ENCODE peak calls at places on chromosome 20, in nine cellular contexts. Q is kidney tubule cell; B is SK-MEL-5; F is heart left ventricle; D is Caki2; S is non-pigmented ciliary epithelial cell; G is activated CD4-positive, alpha-beta T cell treated with anti-CD3 and anti-CD28 coated beads for 48 hours; L is occipital lobe; N is left ventricle myocardium inferior. C is an unnamed sample.

GRCh38 chr20:59006864-59007757 is at the start of gene CTSZ:
- DNase-seq in F (peak; percentile 73), L (no peak), Q (peak; percentile 68), G (peak; percentile 53), D (peak; percentile 56), S (no peak), B (no peak), N (peak; percentile 81), C (peak; percentile 60)

GRCh38 chr20:20237093-20237959 is 130.6 kb upstream of the INSM1 start:
- DNase-seq in G (peak; percentile 52), F (no peak), Q (peak; percentile 50), N (no peak), B (peak; percentile 81), S (no peak), D (peak; percentile 16), L (no peak), C (peak; percentile 53)

GRCh38 chr20:43057317-43057716 is 132.4 kb downstream of the PTPRT start:
- DNase-seq in Q (no peak), D (no peak), S (no peak), N (no peak), G (no peak), L (no peak), F (no peak), B (no peak), C (no peak)

GRCh38 chr20:43915209-43916072 is 789 bp downstream of the TOX2 start:
- DNase-seq in N (no peak), B (no peak), L (no peak), F (no peak), S (no peak), D (no peak), G (peak; percentile 47), Q (no peak), C (peak; percentile 31)

GRCh38 chr20:44765647-44766367 is 20.1 kb downstream of the KCNK15 start:
- DNase-seq in G (no peak), S (no peak), F (no peak), Q (peak; percentile 45), N (no peak), B (peak; percentile 24), D (peak; percentile 23), L (peak; percentile 39), C (no peak)

GRCh38 chr20:6169251-6169650 is 46.4 kb upstream of the FERMT1 start:
- DNase-seq in Q (peak; percentile 71), F (no peak), B (peak; percentile 56), G (no peak), D (no peak), S (no peak), L (no peak), N (no peak), C (no peak)

GRCh38 chr20:17871181-17871580 is 97.4 kb downstream of the SNX5 start:
- DNase-seq in B (no peak), L (no peak), G (no peak), D (no peak), S (peak; percentile 63), Q (no peak), N (no peak), F (no peak), C (no peak)

GRCh38 chr20:40861427-40862008 is 167.1 kb upstream of the TOP1 start:
- DNase-seq in S (no peak), G (no peak), F (no peak), L (no peak), D (no peak), N (no peak), Q (no peak), B (no peak), C (no peak)

GRCh38 chr20:34689486-34689885 is 12.6 kb upstream of the PIGU start:
- DNase-seq in L (no peak), D (no peak), F (no peak), N (no peak), B (no peak), S (no peak), Q (peak; percentile 47), G (no peak), C (no peak)

GRCh38 chr20:35135867-35136586 is 11.1 kb downstream of the EDEM2 start:
- DNase-seq in Q (peak; percentile 30), S (no peak), F (peak; percentile 90), D (no peak), N (peak; percentile 36), B (no peak), G (no peak), L (no peak), C (no peak)

GRCh38 chr20:43507150-43508080 is at the start of gene L3MBTL1:
- DNase-seq in Q (peak; percentile 77), B (peak; percentile 47), D (peak; percentile 67), G (peak; percentile 17), L (no peak), F (peak; percentile 52), S (no peak), N (peak; percentile 50), C (peak; percentile 71)

GRCh38 chr20:23298155-23298554 is 52.4 kb upstream of the NXT1 start:
- DNase-seq in L (no peak), N (no peak), F (no peak), Q (no peak), B (no peak), G (no peak), D (no peak), S (no peak), C (no peak)